ENCODE peak calls at places on chromosomes 2 and 18, in eight cellular contexts. One of them, this sample, is unnamed.

GRCh38 chr2:12251121-12251520 is 465.6 kb upstream of the TRIB2 start:
- DNase-seq in CD8-positive, alpha-beta T cell: no peak
- DNase-seq in astrocyte: no peak
- DNase-seq in AG04449: no peak
- DNase-seq in AG04450: no peak
- DNase-seq in thyroid gland: no peak
- DNase-seq in left ventricle myocardium inferior: no peak
- DNase-seq in HL-60: no peak
- DNase-seq in this sample: peak

GRCh38 chr2:64462940-64463339 is 9.0 kb downstream of the LGALSL start:
- DNase-seq in AG04449: no peak
- DNase-seq in thyroid gland: no peak
- DNase-seq in HL-60: no peak
- DNase-seq in astrocyte: no peak
- DNase-seq in AG04450: no peak
- DNase-seq in left ventricle myocardium inferior: no peak
- DNase-seq in CD8-positive, alpha-beta T cell: no peak
- DNase-seq in this sample: no peak

GRCh38 chr18:37156330-37156942 is 327.5 kb downstream of the KIAA1328 start:
- DNase-seq in CD8-positive, alpha-beta T cell: no peak
- DNase-seq in left ventricle myocardium inferior: no peak
- DNase-seq in AG04450: no peak
- DNase-seq in thyroid gland: no peak
- DNase-seq in AG04449: no peak
- DNase-seq in astrocyte: no peak
- DNase-seq in HL-60: no peak
- DNase-seq in this sample: no peak

GRCh38 chr2:220562375-220563140 is 935.1 kb downstream of the SLC4A3 start:
- DNase-seq in thyroid gland: no peak
- DNase-seq in HL-60: no peak
- DNase-seq in left ventricle myocardium inferior: no peak
- DNase-seq in astrocyte: no peak
- DNase-seq in AG04450: no peak
- DNase-seq in AG04449: no peak
- DNase-seq in CD8-positive, alpha-beta T cell: no peak
- DNase-seq in this sample: no peak

GRCh38 chr2:171316755-171317337 is 116.9 kb downstream of the METTL8 start:
- DNase-seq in thyroid gland: no peak
- DNase-seq in AG04450: no peak
- DNase-seq in astrocyte: no peak
- DNase-seq in CD8-positive, alpha-beta T cell: no peak
- DNase-seq in AG04449: no peak
- DNase-seq in HL-60: no peak
- DNase-seq in left ventricle myocardium inferior: no peak
- DNase-seq in this sample: no peak

GRCh38 chr2:80517301-80517700 is 212.7 kb upstream of the LRRTM1 start:
- DNase-seq in CD8-positive, alpha-beta T cell: no peak
- DNase-seq in AG04449: no peak
- DNase-seq in thyroid gland: no peak
- DNase-seq in AG04450: no peak
- DNase-seq in left ventricle myocardium inferior: no peak
- DNase-seq in HL-60: no peak
- DNase-seq in astrocyte: no peak
- DNase-seq in this sample: no peak

GRCh38 chr2:240156026-240156390 is 15.6 kb upstream of the OTOS start:
- DNase-seq in thyroid gland: no peak
- DNase-seq in astrocyte: no peak
- DNase-seq in AG04449: no peak
- DNase-seq in HL-60: no peak
- DNase-seq in CD8-positive, alpha-beta T cell: no peak
- DNase-seq in AG04450: no peak
- DNase-seq in left ventricle myocardium inferior: no peak
- DNase-seq in this sample: no peak

GRCh38 chr2:69811591-69811990 is 17.9 kb upstream of the GMCL1 start:
- DNase-seq in CD8-positive, alpha-beta T cell: no peak
- DNase-seq in left ventricle myocardium inferior: no peak
- DNase-seq in AG04449: no peak
- DNase-seq in AG04450: no peak
- DNase-seq in astrocyte: no peak
- DNase-seq in HL-60: no peak
- DNase-seq in thyroid gland: no peak
- DNase-seq in this sample: no peak

GRCh38 chr2:205460217-205460616 is 222.1 kb upstream of the NRP2 start:
- DNase-seq in CD8-positive, alpha-beta T cell: no peak
- DNase-seq in left ventricle myocardium inferior: no peak
- DNase-seq in astrocyte: no peak
- DNase-seq in AG04449: no peak
- DNase-seq in AG04450: no peak
- DNase-seq in thyroid gland: no peak
- DNase-seq in HL-60: no peak
- DNase-seq in this sample: no peak

GRCh38 chr18:53689886-53690285 is 534.6 kb downstream of the MBD2 start:
- DNase-seq in AG04450: no peak
- DNase-seq in left ventricle myocardium inferior: no peak
- DNase-seq in astrocyte: no peak
- DNase-seq in HL-60: no peak
- DNase-seq in thyroid gland: no peak
- DNase-seq in CD8-positive, alpha-beta T cell: no peak
- DNase-seq in AG04449: no peak
- DNase-seq in this sample: no peak

GRCh38 chr18:23998018-23998417 is 16.5 kb upstream of the TTC39C start:
- DNase-seq in HL-60: no peak
- DNase-seq in left ventricle myocardium inferior: no peak
- DNase-seq in astrocyte: no peak
- DNase-seq in thyroid gland: no peak
- DNase-seq in AG04450: no peak
- DNase-seq in AG04449: no peak
- DNase-seq in CD8-positive, alpha-beta T cell: no peak
- DNase-seq in this sample: no peak

GRCh38 chr2:24055750-24056149 is 6.2 kb downstream of the FKBP1B start:
- DNase-seq in HL-60: no peak
- DNase-seq in left ventricle myocardium inferior: no peak
- DNase-seq in CD8-positive, alpha-beta T cell: no peak
- DNase-seq in astrocyte: no peak
- DNase-seq in thyroid gland: no peak
- DNase-seq in AG04450: no peak
- DNase-seq in AG04449: no peak
- DNase-seq in this sample: no peak

GRCh38 chr2:239014897-239015768 is 167.2 kb downstream of the TWIST2 start:
- DNase-seq in HL-60: no peak
- DNase-seq in left ventricle myocardium inferior: no peak
- DNase-seq in thyroid gland: no peak
- DNase-seq in CD8-positive, alpha-beta T cell: no peak
- DNase-seq in AG04450: no peak
- DNase-seq in AG04449: no peak
- DNase-seq in astrocyte: no peak
- DNase-seq in this sample: no peak

GRCh38 chr2:74944987-74945782 is 13.3 kb upstream of the POLE4 start:
- DNase-seq in HL-60: no peak
- DNase-seq in astrocyte: peak
- DNase-seq in AG04449: no peak
- DNase-seq in CD8-positive, alpha-beta T cell: no peak
- DNase-seq in AG04450: no peak
- DNase-seq in thyroid gland: no peak
- DNase-seq in left ventricle myocardium inferior: no peak
- DNase-seq in this sample: no peak

GRCh38 chr18:36756262-36756661 is 72.5 kb downstream of the TPGS2 start:
- DNase-seq in thyroid gland: no peak
- DNase-seq in HL-60: no peak
- DNase-seq in AG04449: no peak
- DNase-seq in AG04450: no peak
- DNase-seq in left ventricle myocardium inferior: no peak
- DNase-seq in astrocyte: peak
- DNase-seq in CD8-positive, alpha-beta T cell: no peak
- DNase-seq in this sample: peak

GRCh38 chr2:71544919-71545571 is 91.7 kb downstream of the DYSF start:
- DNase-seq in thyroid gland: no peak
- DNase-seq in left ventricle myocardium inferior: peak
- DNase-seq in HL-60: peak
- DNase-seq in CD8-positive, alpha-beta T cell: no peak
- DNase-seq in AG04449: no peak
- DNase-seq in AG04450: no peak
- DNase-seq in astrocyte: no peak
- DNase-seq in this sample: no peak

GRCh38 chr2:105431367-105432088 is 32.7 kb upstream of the FHL2 start:
- DNase-seq in HL-60: no peak
- DNase-seq in astrocyte: peak
- DNase-seq in thyroid gland: peak
- DNase-seq in AG04450: no peak
- DNase-seq in left ventricle myocardium inferior: peak
- DNase-seq in AG04449: no peak
- DNase-seq in CD8-positive, alpha-beta T cell: no peak
- DNase-seq in this sample: no peak

DNA sequence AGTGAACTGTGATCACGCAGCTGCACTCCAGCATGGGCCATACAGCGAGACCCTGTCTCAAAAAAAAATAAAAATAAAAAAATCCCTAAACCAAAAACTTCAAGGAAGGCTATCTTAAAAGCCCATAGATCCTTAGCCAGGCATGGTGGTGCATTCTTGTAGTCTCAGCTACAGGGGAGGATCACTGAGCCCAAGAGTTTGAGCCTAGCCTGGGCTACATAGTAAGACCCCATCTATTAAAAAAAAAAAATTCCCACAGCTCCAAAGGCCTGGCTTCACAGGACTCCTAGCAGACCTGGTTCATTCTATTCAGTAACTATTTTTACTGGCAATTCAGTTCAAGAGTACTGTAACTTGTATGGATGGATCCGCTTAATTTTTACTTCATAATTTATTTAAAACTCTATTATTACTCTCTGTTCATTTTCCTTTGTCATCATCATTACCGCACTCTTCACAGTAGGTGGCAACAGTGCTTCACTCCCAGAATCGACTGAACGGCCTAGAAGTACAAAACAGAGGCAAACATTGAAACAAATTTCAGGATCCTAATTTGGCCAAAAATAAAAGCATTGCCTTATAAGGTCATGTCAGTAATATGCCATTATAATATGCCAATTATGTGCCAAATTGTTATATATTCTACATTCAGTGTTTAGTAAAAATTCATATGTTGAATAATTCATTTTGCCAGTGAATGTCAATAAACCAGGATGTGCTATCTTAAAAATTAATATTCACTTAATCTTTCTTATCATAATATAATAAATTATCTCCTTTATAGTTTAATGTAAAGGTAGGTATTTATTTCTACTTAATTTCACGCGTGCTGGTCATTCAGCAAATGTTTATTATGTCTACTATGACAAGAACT is 14.3 kb upstream of the STAM2 start:
- DNase-seq in AG04449: no peak
- DNase-seq in CD8-positive, alpha-beta T cell: no peak
- DNase-seq in HL-60: peak
- DNase-seq in AG04450: peak
- DNase-seq in astrocyte: peak
- DNase-seq in thyroid gland: peak
- DNase-seq in left ventricle myocardium inferior: no peak
- DNase-seq in this sample: peak
- TF ChIP-seq CTCF in AG04449: peak
- TF ChIP-seq CTCF in CD8-positive, alpha-beta T cell: no peak
- TF ChIP-seq CTCF in HL-60: peak
- TF ChIP-seq CTCF in AG04450: peak
- TF ChIP-seq CTCF in astrocyte: peak
- TF ChIP-seq CTCF in thyroid gland: peak
- TF ChIP-seq CTCF in left ventricle myocardium inferior: peak
- TF ChIP-seq CTCF in this sample: peak

DNA sequence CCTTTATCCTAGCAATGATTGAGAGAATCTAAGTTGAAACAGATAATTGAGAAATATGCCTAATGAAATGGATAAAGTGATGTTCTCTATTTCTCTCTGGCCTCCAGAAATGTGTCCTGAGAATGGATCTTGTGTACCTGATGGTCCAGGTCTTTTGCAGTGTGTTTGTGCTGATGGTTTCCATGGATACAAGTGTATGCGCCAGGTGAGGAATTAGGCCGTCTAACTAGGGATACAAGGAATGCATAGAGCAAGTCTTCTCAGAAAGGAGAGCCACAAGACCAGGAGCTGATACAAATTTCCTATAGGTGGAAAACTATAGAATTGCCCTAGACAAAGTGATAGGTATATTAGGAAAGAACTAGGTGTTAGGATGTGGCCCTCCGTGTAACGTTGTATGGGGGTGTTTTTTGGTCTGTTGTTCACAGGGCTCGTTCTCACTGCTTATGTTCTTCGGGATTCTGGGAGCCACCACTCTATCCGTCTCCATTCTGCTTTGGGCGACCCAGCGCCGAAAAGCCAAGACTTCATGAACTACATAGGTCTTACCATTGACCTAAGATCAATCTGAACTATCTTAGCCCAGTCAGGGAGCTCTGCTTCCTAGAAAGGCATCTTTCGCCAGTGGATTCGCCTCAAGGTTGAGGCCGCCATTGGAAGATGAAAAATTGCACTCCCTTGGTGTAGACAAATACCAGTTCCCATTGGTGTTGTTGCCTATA is 592 bp upstream of the CAD start:
- DNase-seq in astrocyte: no peak
- DNase-seq in left ventricle myocardium inferior: no peak
- DNase-seq in thyroid gland: no peak
- DNase-seq in CD8-positive, alpha-beta T cell: no peak
- DNase-seq in AG04450: no peak
- DNase-seq in AG04449: no peak
- DNase-seq in HL-60: no peak
- DNase-seq in this sample: no peak
- H3K4me3 ChIP-seq in astrocyte: peak
- H3K4me3 ChIP-seq in left ventricle myocardium inferior: peak
- H3K4me3 ChIP-seq in thyroid gland: peak
- H3K4me3 ChIP-seq in CD8-positive, alpha-beta T cell: peak
- H3K4me3 ChIP-seq in AG04450: peak
- H3K4me3 ChIP-seq in AG04449: peak
- H3K4me3 ChIP-seq in HL-60: peak
- H3K4me3 ChIP-seq in this sample: peak

GRCh38 chr18:26457611-26458350 is 90.6 kb downstream of the KCTD1 start:
- DNase-seq in AG04450: no peak
- DNase-seq in left ventricle myocardium inferior: no peak
- DNase-seq in CD8-positive, alpha-beta T cell: no peak
- DNase-seq in AG04449: no peak
- DNase-seq in thyroid gland: no peak
- DNase-seq in HL-60: no peak
- DNase-seq in astrocyte: no peak
- DNase-seq in this sample: no peak
- TF ChIP-seq CTCF in AG04450: no peak
- TF ChIP-seq CTCF in left ventricle myocardium inferior: peak
- TF ChIP-seq CTCF in CD8-positive, alpha-beta T cell: no peak
- TF ChIP-seq CTCF in AG04449: no peak
- TF ChIP-seq CTCF in thyroid gland: no peak
- TF ChIP-seq CTCF in HL-60: no peak
- TF ChIP-seq CTCF in astrocyte: no peak
- TF ChIP-seq CTCF in this sample: peak

GRCh38 chr18:32096936-32097335 is 5.3 kb downstream of the RNF138 start:
- DNase-seq in astrocyte: no peak
- DNase-seq in HL-60: no peak
- DNase-seq in thyroid gland: no peak
- DNase-seq in CD8-positive, alpha-beta T cell: no peak
- DNase-seq in AG04449: no peak
- DNase-seq in left ventricle myocardium inferior: no peak
- DNase-seq in AG04450: no peak
- DNase-seq in this sample: no peak
- H3K4me3 ChIP-seq in astrocyte: no peak
- H3K4me3 ChIP-seq in HL-60: no peak
- H3K4me3 ChIP-seq in thyroid gland: no peak
- H3K4me3 ChIP-seq in CD8-positive, alpha-beta T cell: peak
- H3K4me3 ChIP-seq in AG04449: no peak
- H3K4me3 ChIP-seq in left ventricle myocardium inferior: no peak
- H3K4me3 ChIP-seq in AG04450: no peak
- H3K4me3 ChIP-seq in this sample: no peak